ENCODE peak calls at places on chromosomes 13 and 19, in eight cellular contexts. One of them, this sample, is unnamed.

GRCh38 chr13:30526612-30527217 is 61.0 kb upstream of the HMGB1 start:
- DNase-seq in SK-N-SH: peak
- DNase-seq in transverse colon: no peak
- DNase-seq in HCT116: no peak
- DNase-seq in stomach: no peak
- DNase-seq in sigmoid colon: no peak
- DNase-seq in prostate gland: no peak
- DNase-seq in breast epithelium: no peak
- DNase-seq in this sample: no peak

GRCh38 chr19:51507640-51508058 is 6.0 kb upstream of the SIGLEC12 start:
- DNase-seq in sigmoid colon: no peak
- DNase-seq in HCT116: no peak
- DNase-seq in prostate gland: no peak
- DNase-seq in SK-N-SH: no peak
- DNase-seq in stomach: no peak
- DNase-seq in transverse colon: no peak
- DNase-seq in breast epithelium: no peak
- DNase-seq in this sample: no peak

GRCh38 chr13:79128158-79128557 is 277.9 kb downstream of the RBM26 start:
- DNase-seq in stomach: no peak
- DNase-seq in HCT116: no peak
- DNase-seq in SK-N-SH: no peak
- DNase-seq in transverse colon: no peak
- DNase-seq in breast epithelium: no peak
- DNase-seq in prostate gland: no peak
- DNase-seq in sigmoid colon: no peak
- DNase-seq in this sample: no peak

GRCh38 chr13:50357586-50358118 is 342.4 kb downstream of the KCNRG start:
- DNase-seq in sigmoid colon: peak
- DNase-seq in transverse colon: no peak
- DNase-seq in HCT116: no peak
- DNase-seq in breast epithelium: peak
- DNase-seq in stomach: peak
- DNase-seq in prostate gland: peak
- DNase-seq in SK-N-SH: no peak
- DNase-seq in this sample: no peak

GRCh38 chr13:21777166-21777565 is 106.3 kb downstream of the FGF9 start:
- DNase-seq in stomach: no peak
- DNase-seq in breast epithelium: no peak
- DNase-seq in sigmoid colon: no peak
- DNase-seq in transverse colon: no peak
- DNase-seq in HCT116: no peak
- DNase-seq in SK-N-SH: no peak
- DNase-seq in prostate gland: no peak
- DNase-seq in this sample: no peak

GRCh38 chr13:76438050-76438449 is 448.2 kb downstream of the KCTD12 start:
- DNase-seq in SK-N-SH: no peak
- DNase-seq in HCT116: no peak
- DNase-seq in transverse colon: no peak
- DNase-seq in stomach: no peak
- DNase-seq in sigmoid colon: no peak
- DNase-seq in breast epithelium: no peak
- DNase-seq in prostate gland: no peak
- DNase-seq in this sample: no peak

GRCh38 chr13:90615767-90616166 is 731.7 kb upstream of the MIR17HG start:
- DNase-seq in SK-N-SH: no peak
- DNase-seq in breast epithelium: no peak
- DNase-seq in stomach: no peak
- DNase-seq in HCT116: no peak
- DNase-seq in transverse colon: no peak
- DNase-seq in sigmoid colon: no peak
- DNase-seq in prostate gland: no peak
- DNase-seq in this sample: no peak

GRCh38 chr13:46553521-46553885 is 533 bp downstream of the LRCH1 start:
- DNase-seq in sigmoid colon: peak
- DNase-seq in HCT116: no peak
- DNase-seq in prostate gland: peak
- DNase-seq in transverse colon: no peak
- DNase-seq in SK-N-SH: peak
- DNase-seq in stomach: no peak
- DNase-seq in breast epithelium: no peak
- DNase-seq in this sample: no peak

GRCh38 chr19:55070755-55071502 is 4.7 kb upstream of the EPS8L1 start:
- DNase-seq in transverse colon: peak
- DNase-seq in stomach: peak
- DNase-seq in breast epithelium: peak
- DNase-seq in prostate gland: peak
- DNase-seq in SK-N-SH: no peak
- DNase-seq in sigmoid colon: no peak
- DNase-seq in HCT116: peak
- DNase-seq in this sample: no peak

GRCh38 chr13:60410299-60410698 is 13.3 kb downstream of the TDRD3 start:
- DNase-seq in transverse colon: no peak
- DNase-seq in sigmoid colon: no peak
- DNase-seq in stomach: no peak
- DNase-seq in HCT116: no peak
- DNase-seq in breast epithelium: no peak
- DNase-seq in SK-N-SH: no peak
- DNase-seq in prostate gland: no peak
- DNase-seq in this sample: no peak

GRCh38 chr19:41708481-41708880 is at the start of gene CEACAM5:
- DNase-seq in prostate gland: no peak
- DNase-seq in transverse colon: peak
- DNase-seq in breast epithelium: no peak
- DNase-seq in HCT116: no peak
- DNase-seq in sigmoid colon: no peak
- DNase-seq in stomach: no peak
- DNase-seq in SK-N-SH: no peak
- DNase-seq in this sample: no peak

GRCh38 chr13:24511824-24512207 is 762 bp downstream of the PARP4 start:
- DNase-seq in stomach: no peak
- DNase-seq in sigmoid colon: no peak
- DNase-seq in SK-N-SH: peak
- DNase-seq in transverse colon: peak
- DNase-seq in HCT116: no peak
- DNase-seq in breast epithelium: no peak
- DNase-seq in prostate gland: no peak
- DNase-seq in this sample: no peak

GRCh38 chr19:13844130-13844631 is 32.8 kb upstream of the NANOS3 start:
- DNase-seq in stomach: no peak
- DNase-seq in SK-N-SH: no peak
- DNase-seq in sigmoid colon: no peak
- DNase-seq in HCT116: no peak
- DNase-seq in breast epithelium: no peak
- DNase-seq in transverse colon: no peak
- DNase-seq in prostate gland: no peak
- DNase-seq in this sample: no peak

GRCh38 chr13:102394158-102395053 is 7.4 kb downstream of the FGF14 start:
- DNase-seq in sigmoid colon: peak
- DNase-seq in SK-N-SH: peak
- DNase-seq in stomach: peak
- DNase-seq in transverse colon: peak
- DNase-seq in breast epithelium: peak
- DNase-seq in prostate gland: peak
- DNase-seq in HCT116: no peak
- DNase-seq in this sample: peak
- TF ChIP-seq POLR2AphosphoS5 in sigmoid colon: peak
- TF ChIP-seq POLR2AphosphoS5 in SK-N-SH: peak
- TF ChIP-seq POLR2AphosphoS5 in stomach: peak
- TF ChIP-seq POLR2AphosphoS5 in transverse colon: peak
- TF ChIP-seq POLR2AphosphoS5 in breast epithelium: peak
- TF ChIP-seq POLR2AphosphoS5 in prostate gland: peak
- TF ChIP-seq POLR2AphosphoS5 in HCT116: no peak
- TF ChIP-seq POLR2AphosphoS5 in this sample: no peak

GRCh38 chr19:27828781-27829275 is 1384.1 kb downstream of the UQCRFS1 start:
- DNase-seq in SK-N-SH: no peak
- DNase-seq in transverse colon: no peak
- DNase-seq in stomach: no peak
- DNase-seq in breast epithelium: no peak
- DNase-seq in sigmoid colon: no peak
- DNase-seq in HCT116: no peak
- DNase-seq in prostate gland: no peak
- DNase-seq in this sample: no peak
- TF ChIP-seq POLR2AphosphoS5 in SK-N-SH: no peak
- TF ChIP-seq POLR2AphosphoS5 in transverse colon: no peak
- TF ChIP-seq POLR2AphosphoS5 in stomach: no peak
- TF ChIP-seq POLR2AphosphoS5 in breast epithelium: no peak
- TF ChIP-seq POLR2AphosphoS5 in sigmoid colon: no peak
- TF ChIP-seq POLR2AphosphoS5 in HCT116: no peak
- TF ChIP-seq POLR2AphosphoS5 in prostate gland: no peak
- TF ChIP-seq POLR2AphosphoS5 in this sample: no peak

DNA sequence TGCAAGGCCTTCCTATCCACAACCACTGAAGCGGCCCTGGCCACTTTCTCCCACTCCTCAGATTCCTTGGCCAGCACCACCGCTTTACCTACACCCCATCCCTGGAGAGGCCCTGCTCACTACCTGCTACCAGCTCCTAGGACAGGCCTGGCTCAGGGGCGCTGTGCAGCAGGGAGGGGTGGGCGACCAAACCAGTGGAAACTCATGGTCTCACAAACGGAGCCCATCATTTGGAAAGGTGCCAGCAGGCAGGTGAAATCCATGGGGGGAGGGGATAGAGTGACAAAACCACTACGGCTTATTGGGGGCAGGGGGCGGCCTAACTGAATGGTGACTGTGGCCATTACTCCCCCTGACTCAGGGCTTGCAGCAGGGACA is 27.6 kb downstream of the C19orf47 start:
- DNase-seq in SK-N-SH: no peak
- DNase-seq in prostate gland: no peak
- DNase-seq in breast epithelium: no peak
- DNase-seq in sigmoid colon: peak
- DNase-seq in HCT116: no peak
- DNase-seq in stomach: no peak
- DNase-seq in transverse colon: no peak
- DNase-seq in this sample: no peak
- TF ChIP-seq POLR2AphosphoS5 in SK-N-SH: no peak
- TF ChIP-seq POLR2AphosphoS5 in prostate gland: no peak
- TF ChIP-seq POLR2AphosphoS5 in breast epithelium: no peak
- TF ChIP-seq POLR2AphosphoS5 in sigmoid colon: no peak
- TF ChIP-seq POLR2AphosphoS5 in HCT116: no peak
- TF ChIP-seq POLR2AphosphoS5 in stomach: no peak
- TF ChIP-seq POLR2AphosphoS5 in transverse colon: no peak
- TF ChIP-seq POLR2AphosphoS5 in this sample: no peak

GRCh38 chr19:18574691-18575291 is 3.1 kb downstream of the UBA52 start:
- DNase-seq in transverse colon: no peak
- DNase-seq in HCT116: no peak
- DNase-seq in stomach: no peak
- DNase-seq in SK-N-SH: no peak
- DNase-seq in sigmoid colon: no peak
- DNase-seq in prostate gland: no peak
- DNase-seq in breast epithelium: no peak
- DNase-seq in this sample: no peak
- TF ChIP-seq POLR2AphosphoS5 in transverse colon: no peak
- TF ChIP-seq POLR2AphosphoS5 in HCT116: no peak
- TF ChIP-seq POLR2AphosphoS5 in stomach: no peak
- TF ChIP-seq POLR2AphosphoS5 in SK-N-SH: no peak
- TF ChIP-seq POLR2AphosphoS5 in sigmoid colon: no peak
- TF ChIP-seq POLR2AphosphoS5 in prostate gland: no peak
- TF ChIP-seq POLR2AphosphoS5 in breast epithelium: no peak
- TF ChIP-seq POLR2AphosphoS5 in this sample: no peak

DNA sequence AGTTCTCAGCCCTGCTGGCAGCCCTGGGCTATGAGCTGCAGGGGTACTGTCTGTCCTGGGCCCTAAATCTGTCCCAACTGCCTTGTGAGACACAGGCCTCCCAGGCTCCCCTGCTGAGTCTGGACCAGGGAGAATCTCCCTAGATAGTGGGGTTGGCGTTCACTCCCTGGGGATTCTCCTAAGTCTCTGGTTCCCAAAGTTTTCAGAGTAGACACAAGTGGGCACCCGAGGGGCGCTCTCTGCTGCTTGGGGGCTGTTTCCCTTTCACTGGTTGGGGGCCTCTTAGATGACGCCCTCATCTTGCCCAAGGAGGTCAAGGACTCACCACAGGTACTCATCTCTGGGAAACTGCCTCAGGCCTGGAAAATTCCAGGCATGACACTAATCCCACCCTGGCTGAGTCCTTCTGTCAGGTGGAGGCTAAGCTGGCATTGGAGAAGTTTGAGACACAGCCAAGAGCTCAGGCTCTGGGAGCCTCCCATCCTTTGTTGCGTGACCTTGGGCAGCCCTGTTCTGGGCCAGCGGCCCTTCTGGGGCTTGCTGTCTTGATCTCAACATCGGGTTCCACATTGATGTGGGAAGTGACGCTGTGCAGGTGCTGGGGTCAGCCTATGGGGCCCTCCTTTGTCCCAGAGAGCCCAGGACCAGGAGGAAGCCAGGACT is 3.9 kb downstream of the RPL18A start:
- DNase-seq in breast epithelium: no peak
- DNase-seq in HCT116: no peak
- DNase-seq in SK-N-SH: peak
- DNase-seq in sigmoid colon: no peak
- DNase-seq in prostate gland: no peak
- DNase-seq in stomach: no peak
- DNase-seq in transverse colon: no peak
- DNase-seq in this sample: no peak
- TF ChIP-seq POLR2AphosphoS5 in breast epithelium: no peak
- TF ChIP-seq POLR2AphosphoS5 in HCT116: no peak
- TF ChIP-seq POLR2AphosphoS5 in SK-N-SH: no peak
- TF ChIP-seq POLR2AphosphoS5 in sigmoid colon: no peak
- TF ChIP-seq POLR2AphosphoS5 in prostate gland: no peak
- TF ChIP-seq POLR2AphosphoS5 in stomach: no peak
- TF ChIP-seq POLR2AphosphoS5 in transverse colon: no peak
- TF ChIP-seq POLR2AphosphoS5 in this sample: no peak

GRCh38 chr19:6802336-6803035 is 30.0 kb downstream of the VAV1 start:
- DNase-seq in SK-N-SH: no peak
- DNase-seq in breast epithelium: peak
- DNase-seq in sigmoid colon: peak
- DNase-seq in prostate gland: no peak
- DNase-seq in stomach: peak
- DNase-seq in transverse colon: peak
- DNase-seq in HCT116: peak
- DNase-seq in this sample: peak
- TF ChIP-seq POLR2AphosphoS5 in SK-N-SH: no peak
- TF ChIP-seq POLR2AphosphoS5 in breast epithelium: no peak
- TF ChIP-seq POLR2AphosphoS5 in sigmoid colon: no peak
- TF ChIP-seq POLR2AphosphoS5 in prostate gland: no peak
- TF ChIP-seq POLR2AphosphoS5 in stomach: no peak
- TF ChIP-seq POLR2AphosphoS5 in transverse colon: no peak
- TF ChIP-seq POLR2AphosphoS5 in HCT116: peak
- TF ChIP-seq POLR2AphosphoS5 in this sample: peak

GRCh38 chr19:49859838-49860715 is 7.3 kb downstream of the PNKP start:
- DNase-seq in SK-N-SH: no peak
- DNase-seq in transverse colon: no peak
- DNase-seq in stomach: no peak
- DNase-seq in prostate gland: no peak
- DNase-seq in sigmoid colon: no peak
- DNase-seq in breast epithelium: no peak
- DNase-seq in HCT116: no peak
- DNase-seq in this sample: no peak
- TF ChIP-seq POLR2AphosphoS5 in SK-N-SH: no peak
- TF ChIP-seq POLR2AphosphoS5 in transverse colon: no peak
- TF ChIP-seq POLR2AphosphoS5 in stomach: no peak
- TF ChIP-seq POLR2AphosphoS5 in prostate gland: no peak
- TF ChIP-seq POLR2AphosphoS5 in sigmoid colon: no peak
- TF ChIP-seq POLR2AphosphoS5 in breast epithelium: no peak
- TF ChIP-seq POLR2AphosphoS5 in HCT116: peak
- TF ChIP-seq POLR2AphosphoS5 in this sample: no peak

This sample was measured in GM12892.